ENCODE peak calls at places on chromosomes 16 and 17, in four cellular contexts. Q, E, F and X are unnamed samples.

GRCh38 chr16:24728891-24729242 is 584 bp upstream of the TNRC6A start:
- DNase-seq in Q (no peak), E (no peak), F (no peak), X (no peak)

GRCh38 chr17:76997981-76998531 is 129.9 kb downstream of the MGAT5B start:
- DNase-seq in Q (no peak), E (peak), F (no peak), X (no peak)

GRCh38 chr17:27475070-27475673 is 18.9 kb downstream of the KSR1 start:
- DNase-seq in Q (no peak), E (no peak), F (no peak), X (no peak)

GRCh38 chr16:53159781-53160436 is 105.1 kb downstream of the CHD9 start:
- DNase-seq in Q (no peak), E (no peak), F (no peak), X (no peak)

GRCh38 chr16:67278773-67279295 is 498 bp upstream of the PLEKHG4 start:
- DNase-seq in Q (peak), E (peak), F (no peak), X (no peak)

GRCh38 chr17:17191346-17191792 is 14.8 kb downstream of the PLD6 start:
- DNase-seq in Q (peak), E (no peak), F (peak), X (no peak)

GRCh38 chr17:36728030-36728991 is 126.9 kb downstream of the MRM1 start:
- DNase-seq in Q (no peak), E (no peak), F (no peak), X (no peak)

GRCh38 chr16:27463741-27464662 is 62.0 kb downstream of the IL21R start:
- DNase-seq in Q (no peak), E (peak), F (no peak), X (no peak)

GRCh38 chr17:71327376-71328059 is 793.3 kb upstream of the SOX9 start:
- DNase-seq in Q (no peak), E (no peak), F (no peak), X (no peak)

GRCh38 chr17:30449480-30449879 is 27.7 kb upstream of the GOSR1 start:
- DNase-seq in Q (no peak), E (no peak), F (no peak), X (no peak)

GRCh38 chr17:9223531-9223930 is 202.2 kb downstream of the NTN1 start:
- DNase-seq in Q (no peak), E (no peak), F (no peak), X (no peak)

GRCh38 chr16:973366-973765 is 2.6 kb upstream of the LMF1 start:
- DNase-seq in Q (no peak), E (no peak), F (no peak), X (peak)

GRCh38 chr17:34820922-34821321 is 140.3 kb downstream of the CCT6B start:
- DNase-seq in Q (no peak), E (no peak), F (no peak), X (no peak)

GRCh38 chr16:2859686-2860265 is 1.8 kb upstream of the PRSS22 start:
- DNase-seq in Q (peak), E (no peak), F (no peak), X (no peak)

GRCh38 chr16:31869511-31870201 is 4.0 kb upstream of the ZNF267 start:
- DNase-seq in Q (no peak), E (no peak), F (no peak), X (no peak)

GRCh38 chr16:24116371-24116770 is 139.8 kb upstream of the CACNG3 start:
- DNase-seq in Q (no peak), E (no peak), F (peak), X (no peak)

GRCh38 chr16:73669535-73670274 is 621.8 kb upstream of the ZFHX3 start:
- DNase-seq in Q (no peak), E (no peak), F (no peak), X (no peak)

GRCh38 chr17:57679906-57680695 is 65.0 kb downstream of the CCDC182 start:
- DNase-seq in Q (no peak), E (no peak), F (no peak), X (no peak)

GRCh38 chr16:49513040-49513439 is 139.4 kb downstream of the C16orf78 start:
- DNase-seq in Q (peak), E (no peak), F (no peak), X (no peak)

GRCh38 chr17:29572691-29573557 is 4.4 kb downstream of the TP53I13 start:
- DNase-seq in Q (peak), E (peak), F (peak), X (peak)

GRCh38 chr17:39606434-39607056 is 1.2 kb downstream of the NEUROD2 start:
- DNase-seq in Q (no peak), E (no peak), F (no peak), X (peak)

GRCh38 chr16:1125471-1125870 is 27.4 kb upstream of the CACNA1H start:
- DNase-seq in Q (no peak), E (no peak), F (peak), X (no peak)

GRCh38 chr17:50745631-50746030 is 21.7 kb downstream of the ANKRD40CL start:
- DNase-seq in Q (no peak), E (no peak), F (no peak), X (no peak)

GRCh38 chr17:36705651-36706436 is 104.5 kb downstream of the MRM1 start:
- DNase-seq in Q (no peak), E (no peak), F (no peak), X (no peak)

GRCh38 chr17:43658890-43659289 is 2.8 kb downstream of the MEOX1 start:
- DNase-seq in Q (no peak), E (no peak), F (no peak), X (no peak)

GRCh38 chr17:41417576-41418015 is 6.8 kb downstream of the KRT37 start:
- DNase-seq in Q (no peak), E (no peak), F (no peak), X (no peak)

GRCh38 chr17:4525691-4526397 is 27.2 kb downstream of the SPNS2 start:
- DNase-seq in Q (no peak), E (no peak), F (no peak), X (no peak)

GRCh38 chr17:43217614-43218087 is 6.0 kb downstream of the TMEM106A start:
- DNase-seq in Q (no peak), E (no peak), F (no peak), X (no peak)

GRCh38 chr17:44309472-44309871 is 1.1 kb downstream of the RUNDC3A start:
- DNase-seq in Q (no peak), E (no peak), F (no peak), X (no peak)

GRCh38 chr17:35052240-35052608 is 11.3 kb downstream of the RFFL start:
- DNase-seq in Q (no peak), E (no peak), F (no peak), X (no peak)

GRCh38 chr16:85612191-85612800 is 826 bp upstream of the GSE1 start:
- DNase-seq in Q (peak), E (no peak), F (peak), X (peak)

GRCh38 chr16:76387994-76388393 is 110.8 kb downstream of the CNTNAP4 start:
- DNase-seq in Q (no peak), E (no peak), F (no peak), X (no peak)

GRCh38 chr17:28968914-28969295 is 17.6 kb upstream of the PHF12 start:
- DNase-seq in Q (peak), E (no peak), F (no peak), X (no peak)

GRCh38 chr16:89013111-89013510 is 36.1 kb upstream of the CBFA2T3 start:
- DNase-seq in Q (no peak), E (no peak), F (peak), X (peak)

GRCh38 chr17:44314869-44315661 is 6.7 kb downstream of the RUNDC3A start:
- DNase-seq in Q (no peak), E (no peak), F (no peak), X (no peak)

GRCh38 chr17:78993981-78994671 is 14.4 kb upstream of the LGALS3BP start:
- DNase-seq in Q (no peak), E (no peak), F (peak), X (peak)

GRCh38 chr16:3444032-3444388 is 530 bp downstream of the NAA60 start:
- DNase-seq in Q (no peak), E (no peak), F (no peak), X (no peak)

GRCh38 chr16:19876501-19877059 is 8.1 kb downstream of the GPRC5B start:
- DNase-seq in Q (no peak), E (no peak), F (no peak), X (no peak)

GRCh38 chr16:25692307-25692706 is 548 bp downstream of the HS3ST4 start:
- DNase-seq in Q (no peak), E (no peak), F (no peak), X (no peak)

GRCh38 chr17:1487939-1488825 is 4.3 kb downstream of the MYO1C start:
- DNase-seq in Q (peak), E (peak), F (peak), X (peak)